ENCODE peak calls at places on chromosome 14, in eight cellular contexts. One of them, this sample, is unnamed.
A peak's percentile ranks its signal among the peaks of the same experiment; 100 is the strongest.

GRCh38 chr14:34498684-34499412 is 36.8 kb upstream of the SPTSSA start:
- DNase-seq in AG09309: no peak
- DNase-seq in HCT116: peak; percentile 40
- DNase-seq in naive B cell: no peak
- DNase-seq in CD8-positive, alpha-beta T cell: no peak
- DNase-seq in substantia nigra: no peak
- DNase-seq in Calu3: peak; percentile 59
- DNase-seq in activated CD4-positive, alpha-beta T cell treated with anti-CD3 and anti-CD28 coated beads, Interleukin-2, amount 50 U/mL, for 1 hour: no peak
- DNase-seq in this sample: peak; percentile 12

GRCh38 chr14:53032161-53032803 is 81.4 kb upstream of the FERMT2 start:
- DNase-seq in AG09309: no peak
- DNase-seq in HCT116: peak; percentile 40
- DNase-seq in naive B cell: no peak
- DNase-seq in CD8-positive, alpha-beta T cell: no peak
- DNase-seq in substantia nigra: peak; percentile 24
- DNase-seq in Calu3: peak; percentile 26
- DNase-seq in activated CD4-positive, alpha-beta T cell treated with anti-CD3 and anti-CD28 coated beads, Interleukin-2, amount 50 U/mL, for 1 hour: no peak
- DNase-seq in this sample: peak; percentile 20

GRCh38 chr14:72740966-72741835 is 152.7 kb downstream of the DPF3 start:
- DNase-seq in AG09309: no peak
- DNase-seq in HCT116: no peak
- DNase-seq in naive B cell: no peak
- DNase-seq in CD8-positive, alpha-beta T cell: no peak
- DNase-seq in substantia nigra: no peak
- DNase-seq in Calu3: no peak
- DNase-seq in activated CD4-positive, alpha-beta T cell treated with anti-CD3 and anti-CD28 coated beads, Interleukin-2, amount 50 U/mL, for 1 hour: no peak
- DNase-seq in this sample: no peak

GRCh38 chr14:57189070-57189469 is 79.6 kb downstream of the EXOC5 start:
- DNase-seq in AG09309: no peak
- DNase-seq in HCT116: peak; percentile 15
- DNase-seq in naive B cell: no peak
- DNase-seq in CD8-positive, alpha-beta T cell: no peak
- DNase-seq in substantia nigra: no peak
- DNase-seq in Calu3: no peak
- DNase-seq in activated CD4-positive, alpha-beta T cell treated with anti-CD3 and anti-CD28 coated beads, Interleukin-2, amount 50 U/mL, for 1 hour: no peak
- DNase-seq in this sample: no peak

GRCh38 chr14:102222009-102222575 is 82.4 kb downstream of the WDR20 start:
- DNase-seq in AG09309: no peak
- DNase-seq in HCT116: no peak
- DNase-seq in naive B cell: no peak
- DNase-seq in CD8-positive, alpha-beta T cell: no peak
- DNase-seq in substantia nigra: no peak
- DNase-seq in Calu3: no peak
- DNase-seq in activated CD4-positive, alpha-beta T cell treated with anti-CD3 and anti-CD28 coated beads, Interleukin-2, amount 50 U/mL, for 1 hour: no peak
- DNase-seq in this sample: no peak

GRCh38 chr14:71414631-71415403 is 507.6 kb downstream of the PCNX1 start:
- DNase-seq in AG09309: no peak
- DNase-seq in HCT116: no peak
- DNase-seq in naive B cell: no peak
- DNase-seq in CD8-positive, alpha-beta T cell: no peak
- DNase-seq in substantia nigra: no peak
- DNase-seq in Calu3: no peak
- DNase-seq in activated CD4-positive, alpha-beta T cell treated with anti-CD3 and anti-CD28 coated beads, Interleukin-2, amount 50 U/mL, for 1 hour: no peak
- DNase-seq in this sample: no peak

GRCh38 chr14:101065246-101065645 is 161.7 kb upstream of the RTL1 start:
- DNase-seq in AG09309: no peak
- DNase-seq in HCT116: no peak
- DNase-seq in naive B cell: no peak
- DNase-seq in CD8-positive, alpha-beta T cell: no peak
- DNase-seq in substantia nigra: no peak
- DNase-seq in Calu3: no peak
- DNase-seq in activated CD4-positive, alpha-beta T cell treated with anti-CD3 and anti-CD28 coated beads, Interleukin-2, amount 50 U/mL, for 1 hour: no peak
- DNase-seq in this sample: no peak

GRCh38 chr14:30002859-30003258 is 75.2 kb upstream of the PRKD1 start:
- DNase-seq in AG09309: no peak
- DNase-seq in HCT116: no peak
- DNase-seq in naive B cell: no peak
- DNase-seq in CD8-positive, alpha-beta T cell: no peak
- DNase-seq in substantia nigra: no peak
- DNase-seq in Calu3: no peak
- DNase-seq in activated CD4-positive, alpha-beta T cell treated with anti-CD3 and anti-CD28 coated beads, Interleukin-2, amount 50 U/mL, for 1 hour: no peak
- DNase-seq in this sample: no peak

GRCh38 chr14:91116913-91117588 is 3.2 kb downstream of the DGLUCY start:
- DNase-seq in AG09309: no peak
- DNase-seq in HCT116: no peak
- DNase-seq in naive B cell: no peak
- DNase-seq in CD8-positive, alpha-beta T cell: no peak
- DNase-seq in substantia nigra: no peak
- DNase-seq in Calu3: no peak
- DNase-seq in activated CD4-positive, alpha-beta T cell treated with anti-CD3 and anti-CD28 coated beads, Interleukin-2, amount 50 U/mL, for 1 hour: no peak
- DNase-seq in this sample: no peak